ENCODE peak calls at places on chromosomes 1 and 21, in seven cellular contexts. B, W, R, N, Z, L and S are unnamed samples.

GRCh38 chr1:181043025-181043880 is 9.5 kb downstream of the MR1 start:
- DNase-seq in B (no peak), W (no peak), R (no peak), N (peak; percentile 27), Z (no peak), L (no peak), S (no peak)

GRCh38 chr1:232508161-232508661 is 121.7 kb downstream of the SIPA1L2 start:
- DNase-seq in B (no peak), W (no peak), R (no peak), N (no peak), Z (no peak), L (no peak), S (no peak)

GRCh38 chr1:13774121-13774520 is 74.1 kb downstream of the PRDM2 start:
- DNase-seq in B (no peak), W (no peak), R (no peak), N (no peak), Z (no peak), L (no peak), S (no peak)

GRCh38 chr21:41598561-41599511 is 90.9 kb upstream of the TMPRSS2 start:
- DNase-seq in B (no peak), W (no peak), R (no peak), N (peak; percentile 16), Z (no peak), L (no peak), S (no peak)

GRCh38 chr1:245742891-245743290 is 588.1 kb downstream of the KIF26B start:
- DNase-seq in B (no peak), W (no peak), R (no peak), N (no peak), Z (no peak), L (no peak), S (peak; percentile 93)

GRCh38 chr1:101242331-101243050 is 5.7 kb downstream of the S1PR1 start:
- DNase-seq in B (no peak), W (peak; percentile 51), R (no peak), N (peak; percentile 68), Z (no peak), L (no peak), S (no peak)

GRCh38 chr21:34887729-34888568 is 161.2 kb downstream of the RUNX1 start:
- DNase-seq in B (peak; percentile 65), W (peak; percentile 62), R (peak; percentile 95), N (peak; percentile 91), Z (peak; percentile 98), L (peak; percentile 55), S (peak; percentile 95)

GRCh38 chr1:171794085-171794484 is 12.6 kb downstream of the METTL13 start:
- DNase-seq in B (no peak), W (no peak), R (no peak), N (peak; percentile 29), Z (peak; percentile 88), L (no peak), S (peak; percentile 57)

GRCh38 chr1:29586991-29587745 is 350.8 kb downstream of the PTPRU start:
- DNase-seq in B (no peak), W (no peak), R (no peak), N (no peak), Z (no peak), L (no peak), S (peak; percentile 49)

GRCh38 chr1:66532798-66533783 is 862 bp upstream of the SGIP1 start:
- DNase-seq in B (no peak), W (peak; percentile 50), R (peak; percentile 82), N (peak; percentile 74), Z (peak; percentile 78), L (peak; percentile 26), S (peak; percentile 76)

GRCh38 chr1:245988393-245989078 is 518.5 kb downstream of the SMYD3 start:
- DNase-seq in B (no peak), W (no peak), R (no peak), N (no peak), Z (no peak), L (no peak), S (no peak)

GRCh38 chr1:178232949-178233348 is 139.0 kb downstream of the RASAL2 start:
- DNase-seq in B (no peak), W (no peak), R (no peak), N (peak; percentile 36), Z (peak; percentile 70), L (no peak), S (peak; percentile 31)

GRCh38 chr1:228838717-228839500 is 103.6 kb downstream of the RHOU start:
- DNase-seq in B (no peak), W (no peak), R (no peak), N (peak; percentile 42), Z (no peak), L (no peak), S (peak; percentile 54)

GRCh38 chr1:151619489-151620093 is 7.7 kb downstream of the SNX27 start:
- DNase-seq in B (no peak), W (no peak), R (no peak), N (peak; percentile 56), Z (peak; percentile 44), L (no peak), S (peak; percentile 65)

GRCh38 chr1:45084562-45084961 is 72.5 kb downstream of the UROD start:
- DNase-seq in B (no peak), W (no peak), R (no peak), N (no peak), Z (no peak), L (no peak), S (no peak)

GRCh38 chr1:77016371-77016770 is 149.1 kb downstream of the ST6GALNAC5 start:
- DNase-seq in B (no peak), W (no peak), R (no peak), N (no peak), Z (no peak), L (no peak), S (no peak)

DNA sequence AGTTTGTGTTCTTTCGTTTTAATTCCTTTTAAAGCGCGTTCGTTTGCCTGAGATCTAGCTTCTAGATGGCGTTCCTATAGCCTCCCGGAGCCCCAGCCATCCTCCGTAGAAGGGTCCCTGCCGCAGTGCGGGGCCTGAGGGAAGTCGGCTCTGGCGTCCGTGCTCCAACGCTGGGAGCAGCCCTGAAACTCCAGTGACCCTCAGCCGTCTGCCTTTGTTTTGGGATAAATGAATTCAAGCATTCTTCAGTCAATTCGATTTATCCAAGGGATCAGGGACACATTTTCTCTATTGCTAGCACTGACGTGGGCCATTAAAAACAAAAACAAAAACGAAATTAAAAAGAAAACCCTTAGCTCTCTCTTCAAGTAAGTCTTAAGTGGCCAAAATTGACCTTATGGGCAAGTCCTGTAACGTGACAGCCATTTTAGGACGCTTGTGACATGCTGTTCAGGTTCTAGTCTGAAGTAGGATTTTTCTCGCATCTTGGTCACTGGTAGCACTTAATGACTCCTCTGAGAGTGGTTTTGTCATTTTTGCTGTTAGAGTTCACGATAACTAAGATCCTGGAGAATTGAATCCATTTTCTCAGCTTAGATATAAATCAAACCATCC is 757 bp upstream of the HSPA13 start:
- DNase-seq in B (no peak), W (no peak), R (no peak), N (no peak), Z (peak; percentile 2), L (no peak), S (no peak)
- TF ChIP-seq CTCF in B (no peak), W (no peak), R (no peak), N (no peak), Z (no peak), L (peak; percentile 21), S (no peak)

DNA sequence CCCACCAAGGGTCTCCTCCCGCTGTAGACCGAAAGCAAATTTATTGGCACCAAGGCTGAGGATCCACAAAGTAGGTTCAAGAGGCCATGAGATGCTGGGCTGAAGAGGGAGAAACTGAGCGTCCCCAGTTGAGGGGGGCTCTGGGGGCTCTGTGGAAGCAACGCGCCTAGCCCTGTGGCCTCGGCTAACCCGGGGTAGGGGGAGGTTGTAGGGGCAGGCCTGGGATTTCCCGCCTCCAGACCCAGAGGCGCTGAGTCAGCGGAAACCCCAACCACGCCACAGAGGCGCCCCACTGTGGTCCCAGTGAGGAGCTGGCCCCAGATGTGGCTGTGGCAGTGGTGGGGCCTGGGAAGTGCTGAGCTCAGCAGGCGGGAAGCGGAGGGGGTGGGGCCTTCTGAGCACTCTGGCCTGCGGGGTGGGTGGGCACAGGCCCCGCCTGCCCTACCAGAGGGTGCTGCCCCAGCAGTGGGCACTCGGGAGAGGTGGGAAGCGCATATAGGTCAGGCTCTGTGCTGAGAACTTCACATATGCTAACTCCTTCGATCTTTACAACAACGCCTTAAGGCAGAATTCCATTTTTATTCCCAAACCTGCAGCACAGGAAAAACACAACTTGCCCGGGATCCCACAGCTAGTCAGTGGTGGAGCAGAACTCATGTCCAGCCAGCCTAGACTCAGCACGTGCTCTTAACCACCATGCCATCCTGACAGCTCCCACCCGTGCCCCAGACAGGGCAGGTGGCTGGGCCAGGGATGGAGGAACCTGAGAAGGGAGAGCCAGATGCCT is 1.5 kb upstream of the COL16A1 start:
- DNase-seq in B (no peak), W (peak; percentile 25), R (no peak), N (peak; percentile 77), Z (peak; percentile 58), L (peak; percentile 63), S (peak; percentile 79)
- H3K4me3 ChIP-seq in B (no peak overlapping the region), W (peak overlapping the region; percentile 55), R (no peak overlapping the region), N (no peak overlapping the region), Z (peak overlapping the region; percentile 99), L (no peak overlapping the region), S (no peak overlapping the region)

DNA sequence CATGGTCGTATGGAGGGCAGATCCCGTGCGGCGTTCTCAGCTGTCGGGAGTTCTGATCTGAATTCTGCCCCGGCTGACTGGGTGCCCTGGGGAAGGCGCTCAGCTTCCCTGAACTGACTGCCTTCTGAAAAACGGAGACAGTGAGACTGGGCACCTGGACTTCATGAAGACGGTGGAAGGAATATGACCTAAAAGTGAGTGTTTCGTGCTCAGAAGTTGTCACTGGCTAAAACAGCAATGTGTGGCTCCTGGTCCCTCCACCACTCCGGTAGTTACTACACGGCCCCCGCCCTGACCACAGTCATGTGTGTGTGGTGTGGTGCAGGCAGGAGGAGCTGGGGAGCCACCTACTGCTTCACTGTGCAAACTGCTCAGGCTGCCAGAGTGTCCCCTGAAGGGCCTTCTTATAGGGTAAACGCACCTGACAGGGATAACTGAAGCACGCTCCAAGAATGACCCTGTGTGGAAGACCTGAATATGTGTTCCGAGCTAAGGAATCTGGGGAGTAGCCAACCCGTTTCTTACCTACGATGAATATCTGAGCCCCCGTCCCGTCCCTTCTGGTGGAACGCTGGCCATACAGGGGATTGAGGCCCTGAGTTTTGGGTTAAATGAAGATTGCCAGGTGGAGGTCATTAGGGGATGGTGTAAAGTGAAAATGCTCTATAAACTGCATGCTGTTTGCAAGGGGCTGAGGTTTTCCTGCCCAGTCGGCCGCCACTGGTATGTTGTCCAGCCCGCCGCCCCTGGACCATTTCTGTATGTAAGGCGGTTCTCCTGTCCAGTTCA is 640 bp upstream of the MYOM3 start:
- DNase-seq in B (peak; percentile 55), W (peak; percentile 75), R (no peak), N (peak; percentile 72), Z (peak; percentile 43), L (peak; percentile 65), S (peak; percentile 73)
- TF ChIP-seq CTCF in B (peak; percentile 34), W (peak; percentile 74), R (peak; percentile 26), N (peak; percentile 60), Z (peak; percentile 54), L (peak; percentile 70), S (peak; percentile 82)

DNA sequence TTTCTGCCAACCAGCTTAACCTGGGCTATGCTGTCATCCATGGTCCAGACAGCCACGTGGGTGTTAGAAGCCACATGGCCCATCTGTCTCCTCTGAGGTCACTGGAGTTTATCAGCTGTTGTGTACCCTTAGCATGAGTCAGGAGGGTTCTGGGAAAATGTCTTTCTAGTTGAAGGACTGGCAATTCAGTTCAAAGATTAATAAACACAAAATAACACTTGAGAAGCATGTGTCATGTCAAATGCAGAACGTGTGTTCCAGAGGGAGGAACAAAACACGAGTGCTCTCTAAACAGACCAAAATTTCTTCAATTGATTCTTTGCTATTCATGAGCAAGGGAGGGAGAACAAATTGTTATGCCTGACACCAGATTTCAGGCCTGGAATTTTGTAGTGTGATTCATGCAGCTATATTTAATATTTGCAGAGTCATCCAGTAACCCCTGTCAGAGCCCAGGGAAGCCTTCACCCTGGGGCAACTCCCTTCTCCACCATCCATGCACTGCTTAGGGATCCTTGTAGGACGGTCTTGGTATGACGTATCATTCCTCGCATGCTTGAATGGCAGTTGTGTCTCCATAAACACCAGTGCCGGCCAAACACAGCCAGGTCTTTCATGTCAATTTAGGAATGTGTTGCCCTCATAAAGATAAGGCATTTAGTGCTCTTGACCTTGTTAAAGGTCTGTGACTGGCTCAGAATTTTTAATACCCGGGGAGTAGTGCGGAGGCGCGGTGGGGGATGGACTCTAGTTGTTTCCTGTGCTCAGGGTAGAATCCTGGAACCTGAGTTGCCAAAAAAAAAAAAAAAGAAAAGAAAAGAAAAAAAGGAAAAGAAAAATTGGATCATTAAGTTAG is 27.7 kb upstream of the DYRK1A start:
- DNase-seq in B (peak; percentile 80), W (peak; percentile 69), R (peak; percentile 34), N (peak; percentile 96), Z (peak; percentile 93), L (peak; percentile 63), S (peak; percentile 59)
- H3K4me3 ChIP-seq in B (peak overlapping the region; percentile 48), W (no peak overlapping the region), R (no peak overlapping the region), N (no peak overlapping the region), Z (no peak overlapping the region), L (no peak overlapping the region), S (no peak overlapping the region)